ENCODE peak calls at places on chromosomes 1 and 21, in eight cellular contexts. Z is anterior cingulate cortex; S is DMS153; X is erythroblast; W is neural progenitor cell; A is stimulated activated CD8-positive, alpha-beta memory T cell treated with anti-CD3 and anti-CD28 coated beads, Interleukin-2, amount 100 ng/mL, for 1 hour; E is stimulated activated CD4-positive, alpha-beta T cell treated with anti-CD3 and anti-CD28 coated beads, TNF-alpha, amount 100 ng/mL, for 1 hour; L is activated CD8-positive, alpha-beta memory T cell treated with anti-CD3 and anti-CD28 coated beads, Interleukin-2, amount 50 U/mL, for 4 hours. J is an unnamed sample.

GRCh38 chr1:59976194-59977074 is 49.9 kb upstream of the CYP2J2 start:
- DNase-seq in Z (peak), S (peak), X (peak), W (peak), A (no peak), E (no peak), L (peak), J (peak)

GRCh38 chr1:2556277-2557145 is at the start of gene TNFRSF14:
- DNase-seq in Z (peak), S (peak), X (peak), W (peak), A (peak), E (no peak), L (peak), J (peak)

GRCh38 chr1:33876970-33877680 is 13.2 kb downstream of the HMGB4 start:
- DNase-seq in Z (peak), S (no peak), X (no peak), W (no peak), A (no peak), E (no peak), L (no peak), J (no peak)

GRCh38 chr21:15491100-15491499 is 238.7 kb upstream of the USP25 start:
- DNase-seq in Z (no peak), S (no peak), X (no peak), W (no peak), A (no peak), E (no peak), L (no peak), J (no peak)

GRCh38 chr1:202129453-202130274 is 6.9 kb downstream of the GPR37L1 start:
- DNase-seq in Z (no peak), S (no peak), X (no peak), W (no peak), A (no peak), E (no peak), L (no peak), J (no peak)

GRCh38 chr1:94119306-94119705 is 1.6 kb downstream of the ABCA4 start:
- DNase-seq in Z (no peak), S (no peak), X (no peak), W (no peak), A (no peak), E (no peak), L (no peak), J (no peak)

GRCh38 chr1:207822124-207822601 is 70.3 kb downstream of the CD46 start:
- DNase-seq in Z (no peak), S (peak), X (no peak), W (no peak), A (no peak), E (no peak), L (no peak), J (no peak)

GRCh38 chr1:200178340-200178739 is 150.8 kb downstream of the NR5A2 start:
- DNase-seq in Z (no peak), S (no peak), X (no peak), W (no peak), A (no peak), E (no peak), L (no peak), J (no peak)

GRCh38 chr1:39689214-39689613 is 2.0 kb downstream of the HPCAL4 start:
- DNase-seq in Z (no peak), S (peak), X (no peak), W (no peak), A (no peak), E (no peak), L (no peak), J (no peak)

GRCh38 chr1:58397187-58397820 is 149.2 kb downstream of the OMA1 start:
- DNase-seq in Z (no peak), S (no peak), X (no peak), W (no peak), A (no peak), E (no peak), L (no peak), J (no peak)

GRCh38 chr21:45698493-45698947 is 55.0 kb downstream of the PCBP3 start:
- DNase-seq in Z (no peak), S (no peak), X (no peak), W (no peak), A (no peak), E (no peak), L (no peak), J (no peak)

GRCh38 chr1:61426254-61426653 is 298.7 kb downstream of the TM2D1 start:
- DNase-seq in Z (no peak), S (peak), X (no peak), W (no peak), A (no peak), E (no peak), L (no peak), J (no peak)

GRCh38 chr1:29339176-29339575 is 102.9 kb downstream of the PTPRU start:
- DNase-seq in Z (no peak), S (no peak), X (no peak), W (no peak), A (no peak), E (no peak), L (no peak), J (no peak)

GRCh38 chr1:49627781-49628180 is 396.0 kb downstream of the AGBL4 start:
- DNase-seq in Z (no peak), S (no peak), X (no peak), W (no peak), A (no peak), E (no peak), L (no peak), J (no peak)

GRCh38 chr21:34129971-34130597 is 56.7 kb downstream of the MRPS6 start:
- DNase-seq in Z (no peak), S (no peak), X (no peak), W (peak), A (no peak), E (no peak), L (no peak), J (peak)

GRCh38 chr1:21546122-21546825 is 37.1 kb downstream of the ALPL start:
- DNase-seq in Z (no peak), S (no peak), X (no peak), W (no peak), A (no peak), E (no peak), L (no peak), J (no peak)

GRCh38 chr1:30183006-30183405 is 540.4 kb downstream of the MATN1 start:
- DNase-seq in Z (no peak), S (no peak), X (no peak), W (no peak), A (no peak), E (no peak), L (no peak), J (no peak)

GRCh38 chr1:119968068-119968492 is 71.8 kb upstream of the ADAM30 start:
- DNase-seq in Z (no peak), S (peak), X (peak), W (peak), A (peak), E (peak), L (peak), J (peak)

GRCh38 chr1:78339490-78339889 is 151.3 kb upstream of the PTGFR start:
- DNase-seq in Z (no peak), S (no peak), X (no peak), W (no peak), A (no peak), E (no peak), L (no peak), J (no peak)

GRCh38 chr21:44686000-44686781 is 4.2 kb upstream of the KRTAP12-1 start:
- DNase-seq in Z (no peak), S (no peak), X (no peak), W (peak), A (no peak), E (no peak), L (no peak), J (no peak)

GRCh38 chr1:56758135-56758534 is 61.1 kb downstream of the FYB2 start:
- DNase-seq in Z (no peak), S (peak), X (no peak), W (peak), A (no peak), E (no peak), L (no peak), J (peak)

GRCh38 chr1:185996211-185996610 is 262.0 kb downstream of the HMCN1 start:
- DNase-seq in Z (no peak), S (no peak), X (peak), W (no peak), A (no peak), E (no peak), L (no peak), J (no peak)

GRCh38 chr1:36156329-36157114 is 562 bp downstream of the MAP7D1 start:
- DNase-seq in Z (peak), S (peak), X (peak), W (peak), A (no peak), E (no peak), L (peak), J (peak)

GRCh38 chr1:173205146-173206051 is 1.7 kb downstream of the TNFSF4 start:
- DNase-seq in Z (no peak), S (no peak), X (no peak), W (no peak), A (no peak), E (no peak), L (no peak), J (no peak)

GRCh38 chr1:32525053-32525452 is 14.2 kb upstream of the ZBTB8A start:
- DNase-seq in Z (no peak), S (no peak), X (no peak), W (no peak), A (no peak), E (no peak), L (no peak), J (no peak)

GRCh38 chr1:202551683-202552082 is 158.6 kb downstream of the SYT2 start:
- DNase-seq in Z (no peak), S (no peak), X (peak), W (no peak), A (no peak), E (no peak), L (no peak), J (no peak)

GRCh38 chr1:163205513-163205912 is 2.8 kb upstream of the RGS5 start:
- DNase-seq in Z (no peak), S (no peak), X (no peak), W (no peak), A (no peak), E (no peak), L (no peak), J (no peak)

GRCh38 chr21:41783476-41784150 is 16.8 kb upstream of the RIPK4 start:
- DNase-seq in Z (no peak), S (peak), X (peak), W (no peak), A (no peak), E (no peak), L (no peak), J (peak)

GRCh38 chr1:204578867-204579664 is 62.9 kb downstream of the MDM4 start:
- DNase-seq in Z (no peak), S (peak), X (no peak), W (peak), A (no peak), E (no peak), L (no peak), J (peak)

J was measured in NCI-H345.